ENCODE peak calls at places on chromosomes 12 and 14, in five cellular contexts. W is Karpas-422; X is CD4-positive, CD25-positive, alpha-beta regulatory T cell; Q is fibroblast of lung; E is uterus. L is an unnamed sample.

GRCh38 chr12:51970904-51971646 is 19.6 kb downstream of the ACVR1B start:
- DNase-seq in W (peak), X (no peak), Q (peak), E (no peak), L (no peak)

GRCh38 chr14:105508601-105509000 is 17.6 kb downstream of the TEDC1 start:
- DNase-seq in W (no peak), X (no peak), Q (no peak), E (no peak), L (no peak)

GRCh38 chr14:94025720-94026119 is 420 bp upstream of the OTUB2 start:
- DNase-seq in W (no peak), X (no peak), Q (peak), E (no peak), L (no peak)

GRCh38 chr14:105465209-105466031 is 9.2 kb upstream of the CRIP2 start:
- DNase-seq in W (no peak), X (no peak), Q (peak), E (no peak), L (no peak)

GRCh38 chr12:91778091-91778819 is 367.4 kb downstream of the BTG1 start:
- DNase-seq in W (no peak), X (no peak), Q (peak), E (no peak), L (no peak)

GRCh38 chr14:69042309-69043006 is 63.4 kb upstream of the ACTN1 start:
- DNase-seq in W (no peak), X (no peak), Q (no peak), E (no peak), L (no peak)

GRCh38 chr14:32259368-32260013 is 56.4 kb upstream of the RNU6-8 start:
- DNase-seq in W (no peak), X (no peak), Q (peak), E (no peak), L (no peak)

GRCh38 chr14:83860757-83861156 is 1669.2 kb upstream of the FLRT2 start:
- DNase-seq in W (no peak), X (no peak), Q (no peak), E (no peak), L (no peak)

GRCh38 chr14:41349289-41349910 is 257.3 kb upstream of the LRFN5 start:
- DNase-seq in W (peak), X (no peak), Q (no peak), E (no peak), L (no peak)

GRCh38 chr14:35362911-35363374 is 41.6 kb downstream of the NFKBIA start:
- DNase-seq in W (no peak), X (no peak), Q (peak), E (peak), L (no peak)

GRCh38 chr12:98532687-98533304 is 17.4 kb downstream of the TMPO start:
- DNase-seq in W (peak), X (no peak), Q (peak), E (no peak), L (peak)

GRCh38 chr14:53967606-53968005 is 11.0 kb upstream of the BMP4 start:
- DNase-seq in W (no peak), X (no peak), Q (no peak), E (no peak), L (no peak)

GRCh38 chr14:59362533-59362932 is 102.6 kb downstream of the GPR135 start:
- DNase-seq in W (no peak), X (no peak), Q (peak), E (no peak), L (no peak)

GRCh38 chr14:59359451-59360124 is 105.6 kb downstream of the GPR135 start:
- DNase-seq in W (peak), X (no peak), Q (peak), E (no peak), L (no peak)

GRCh38 chr14:59360923-59361794 is 104.0 kb downstream of the GPR135 start:
- DNase-seq in W (peak), X (no peak), Q (peak), E (peak), L (no peak)

GRCh38 chr14:59358774-59359173 is 106.4 kb downstream of the GPR135 start:
- DNase-seq in W (peak), X (no peak), Q (no peak), E (no peak), L (no peak)

DNA sequence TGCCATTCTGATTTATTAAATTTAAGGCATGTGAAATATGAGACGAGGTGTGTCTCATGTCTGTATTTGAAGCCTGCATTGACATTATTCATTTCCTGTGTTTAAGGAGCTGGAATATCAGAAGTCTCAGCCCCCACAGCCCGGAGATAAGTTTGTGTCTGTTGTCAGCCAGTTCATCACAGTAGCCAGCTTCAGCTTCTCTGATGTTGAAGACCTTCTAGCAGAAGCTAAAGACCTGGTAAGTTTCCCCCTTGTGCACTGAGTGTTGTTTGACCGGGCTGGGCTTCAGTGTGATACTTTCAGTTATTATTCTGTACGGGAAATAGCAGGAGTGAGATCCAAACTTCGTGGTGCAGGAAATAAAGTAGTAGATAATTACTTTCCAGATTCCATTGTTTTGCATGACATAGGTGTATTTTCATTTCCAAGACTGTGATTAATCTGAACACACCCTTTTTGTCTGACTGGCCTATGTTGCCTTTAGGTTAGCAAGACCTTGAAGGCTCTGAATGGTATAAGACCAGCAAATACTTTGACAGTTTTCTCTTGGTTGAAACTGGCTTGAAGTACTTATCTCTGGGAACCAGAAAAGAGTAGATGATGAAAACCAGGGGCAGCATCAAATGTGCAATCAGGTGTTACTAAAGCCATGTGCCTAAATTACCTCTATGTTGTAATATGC is 101.5 kb downstream of the GPR135 start:
- DNase-seq in W (peak), X (no peak), Q (peak), E (no peak), L (no peak)
- H3K4me3 ChIP-seq in W (peak), X (no peak), Q (no peak), E (no peak), L (no peak)

GRCh38 chr12:121780429-121780828 is 13.1 kb downstream of the RHOF start:
- DNase-seq in W (no peak), X (no peak), Q (no peak), E (no peak), L (no peak)

GRCh38 chr12:121784460-121784859 is 9.0 kb downstream of the RHOF start:
- DNase-seq in W (no peak), X (no peak), Q (peak), E (peak), L (no peak)

GRCh38 chr12:121782616-121782966 is 10.9 kb downstream of the RHOF start:
- DNase-seq in W (no peak), X (no peak), Q (no peak), E (no peak), L (no peak)

GRCh38 chr12:121783771-121784170 is 9.7 kb downstream of the RHOF start:
- DNase-seq in W (no peak), X (no peak), Q (no peak), E (no peak), L (no peak)

GRCh38 chr12:121781751-121782615 is 11.5 kb downstream of the RHOF start:
- DNase-seq in W (peak), X (peak), Q (no peak), E (no peak), L (peak)
- H3K4me3 ChIP-seq in W (peak), X (peak), Q (no peak), E (no peak), L (no peak)

GRCh38 chr14:102923920-102924486 is 1.5 kb downstream of the AMN start:
- DNase-seq in W (peak), X (no peak), Q (no peak), E (no peak), L (no peak)

GRCh38 chr14:102920998-102921304 is 1.5 kb upstream of the AMN start:
- DNase-seq in W (no peak), X (no peak), Q (no peak), E (no peak), L (no peak)

GRCh38 chr14:102920273-102920997 is 2.0 kb upstream of the AMN start:
- DNase-seq in W (no peak), X (no peak), Q (no peak), E (no peak), L (no peak)

GRCh38 chr14:102923201-102923919 is 897 bp downstream of the AMN start:
- DNase-seq in W (no peak), X (no peak), Q (no peak), E (no peak), L (no peak)

DNA sequence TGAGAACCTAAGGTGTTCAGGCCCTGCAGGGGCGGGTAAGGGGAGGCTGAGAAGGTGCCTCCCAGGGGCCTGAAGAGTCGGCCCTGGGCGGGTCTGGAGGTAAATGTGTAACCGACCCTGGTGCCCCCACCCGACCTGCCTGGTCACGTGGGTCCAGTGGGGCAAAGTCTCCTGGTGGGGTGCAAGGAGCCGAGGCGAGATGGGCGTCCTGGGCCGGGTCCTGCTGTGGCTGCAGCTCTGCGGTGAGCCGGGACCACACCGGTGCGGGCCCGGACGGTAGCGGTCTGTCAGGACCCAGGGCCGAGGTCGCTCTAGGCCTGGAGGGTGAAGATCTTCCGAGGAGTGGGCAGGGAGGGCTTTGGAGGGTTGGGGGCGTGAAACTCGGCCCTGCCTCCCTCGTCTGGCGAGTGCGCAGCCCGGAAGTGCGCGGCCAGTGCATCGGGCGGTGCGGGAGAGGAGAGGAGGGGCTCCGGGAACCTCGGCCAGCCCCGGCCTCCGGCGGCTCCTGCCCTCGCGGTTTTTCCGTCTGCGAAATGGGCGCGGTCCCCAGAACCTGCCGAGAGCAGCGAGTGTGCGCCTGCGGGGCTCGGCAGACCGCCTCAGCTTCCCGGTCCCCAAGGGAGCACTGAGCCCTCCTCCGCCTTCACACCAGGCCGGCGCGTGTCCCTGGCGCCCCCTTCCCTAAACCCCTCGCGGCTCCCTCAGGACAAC is at the start of gene AMN:
- DNase-seq in W (no peak), X (no peak), Q (no peak), E (no peak), L (no peak)
- H3K4me3 ChIP-seq in W (no peak), X (no peak), Q (no peak), E (no peak), L (no peak)

GRCh38 chr12:65327207-65328076 is 49.0 kb downstream of the MSRB3 start:
- DNase-seq in W (no peak), X (no peak), Q (peak), E (peak), L (no peak)
- H3K4me3 ChIP-seq in W (no peak), X (no peak), Q (no peak), E (no peak), L (no peak)

GRCh38 chr12:12719496-12719895 is 2.3 kb downstream of the CDKN1B start:
- DNase-seq in W (peak), X (no peak), Q (peak), E (no peak), L (no peak)
- H3K4me3 ChIP-seq in W (peak), X (peak), Q (peak), E (peak), L (peak)

DNA sequence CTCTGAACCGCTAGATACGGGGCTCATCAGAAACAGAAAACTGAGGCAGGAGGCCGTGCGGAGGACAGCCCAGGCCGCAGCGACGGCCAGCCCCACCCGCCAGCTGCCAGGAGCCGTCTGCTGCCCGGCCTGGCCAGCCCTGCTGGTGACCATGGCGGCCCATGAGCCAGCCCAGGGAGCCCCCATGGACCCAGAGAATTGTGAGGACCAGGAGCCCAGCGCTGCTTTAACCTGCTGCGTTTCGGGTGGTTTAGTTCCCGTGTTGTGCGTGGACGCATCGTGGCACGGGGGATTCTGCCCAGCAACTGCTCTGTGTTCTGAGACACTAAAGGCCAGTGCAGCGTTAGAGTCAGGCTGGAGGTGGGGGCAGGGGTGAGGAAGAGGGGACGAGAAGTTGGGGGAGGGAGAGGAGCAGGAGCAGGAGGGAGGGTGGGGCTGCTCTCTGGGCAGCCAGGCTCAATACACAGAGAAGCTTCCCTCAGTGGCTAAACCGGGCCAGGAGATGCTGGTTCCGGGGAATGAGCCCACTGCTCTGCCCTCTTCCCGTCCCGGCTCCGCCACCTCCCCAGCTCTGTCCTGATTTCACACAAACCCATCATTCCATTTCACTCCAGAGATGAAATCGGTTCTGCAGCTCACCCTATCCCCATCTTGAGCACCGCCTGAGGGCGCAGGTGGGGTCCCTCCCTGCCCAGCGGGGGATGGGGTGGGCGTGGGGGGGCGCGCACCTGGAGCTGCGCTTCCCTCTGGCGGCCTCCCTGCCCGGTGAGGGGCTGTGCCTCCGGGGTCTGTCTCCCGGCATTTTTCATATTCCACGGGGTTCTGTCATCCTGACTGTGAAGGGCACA is 44.4 kb downstream of the NOC4L start:
- DNase-seq in W (no peak), X (no peak), Q (no peak), E (no peak), L (no peak)
- H3K4me3 ChIP-seq in W (peak), X (peak), Q (peak), E (peak), L (peak)

L was measured in HAP-1.